ENCODE peak calls at places on chromosome 21, in six cellular contexts. E, I, T, M, J and A are unnamed samples.

GRCh38 chr21:14523234-14523633 is 22.9 kb downstream of the SAMSN1 start:
- DNase-seq in E (no peak), I (no peak), T (no peak), M (no peak), J (no peak), A (no peak)

GRCh38 chr21:42021751-42022430 is 11.7 kb upstream of the ZBTB21 start:
- DNase-seq in E (no peak), I (no peak), T (no peak), M (no peak), J (no peak), A (no peak)

GRCh38 chr21:21406918-21407317 is 408.7 kb downstream of the NCAM2 start:
- DNase-seq in E (no peak), I (no peak), T (no peak), M (no peak), J (no peak), A (no peak)

GRCh38 chr21:32748529-32748928 is 20.7 kb upstream of the SYNJ1 start:
- DNase-seq in E (no peak), I (no peak), T (no peak), M (no peak), J (no peak), A (no peak)

GRCh38 chr21:24896735-24897124 is 710.6 kb downstream of the MRPL39 start:
- DNase-seq in E (no peak), I (no peak), T (no peak), M (no peak), J (no peak), A (no peak)

GRCh38 chr21:34813266-34813886 is 144.6 kb downstream of the CLIC6 start:
- DNase-seq in E (peak; percentile 62), I (peak; percentile 90), T (no peak), M (no peak), J (no peak), A (no peak)

GRCh38 chr21:18970941-18971340 is 567.4 kb upstream of the TMPRSS15 start:
- DNase-seq in E (no peak), I (no peak), T (no peak), M (no peak), J (no peak), A (no peak)

GRCh38 chr21:39630827-39631226 is 18.1 kb downstream of the B3GALT5 start:
- DNase-seq in E (no peak), I (peak; percentile 3), T (no peak), M (no peak), J (no peak), A (no peak)

DNA sequence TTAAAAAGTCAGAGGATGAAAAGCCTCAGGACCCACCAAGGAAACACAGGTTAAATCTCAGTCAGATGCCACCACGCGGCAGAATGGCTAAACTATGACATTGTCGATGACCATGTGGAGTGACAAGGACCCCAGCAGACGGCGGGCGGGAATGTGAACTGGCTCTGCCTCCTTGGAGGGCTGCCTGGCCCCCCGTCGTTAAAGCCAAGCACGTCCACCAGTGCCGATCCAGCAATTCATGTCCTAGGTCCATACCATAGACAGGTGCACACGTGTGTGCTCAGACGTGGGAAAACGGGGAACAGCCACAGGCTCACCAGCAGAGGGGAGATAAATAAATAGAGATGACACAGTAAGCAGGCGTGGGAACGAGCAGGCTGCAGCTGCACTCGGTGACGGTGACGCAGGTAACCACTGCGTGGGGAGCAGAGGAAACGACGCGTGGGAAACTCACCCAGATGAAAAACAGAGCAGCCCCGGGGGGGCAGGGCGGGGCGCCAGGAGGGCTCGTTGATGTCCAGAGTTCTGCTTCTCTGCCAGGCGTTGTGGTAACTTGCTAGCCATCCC is 28.3 kb upstream of the PCBP3 start:
- DNase-seq in E (no peak), I (peak; percentile 31), T (peak; percentile 31), M (no peak), J (no peak), A (no peak)
- TF ChIP-seq CTCF in E (no peak), I (no peak), T (no peak), M (no peak), J (no peak), A (no peak)

GRCh38 chr21:44995257-44995941 is 55.6 kb downstream of the SLX9 start:
- DNase-seq in E (no peak), I (no peak), T (no peak), M (no peak), J (no peak), A (no peak)
- H3K27ac ChIP-seq in E (peak overlapping the region; percentile 29), I (no peak overlapping the region), T (peak overlapping the region; percentile 89), M (no peak overlapping the region), J (no peak overlapping the region), A (no peak overlapping the region)

GRCh38 chr21:38493549-38494253 is 4.6 kb downstream of the ERG start:
- DNase-seq in E (no peak), I (no peak), T (no peak), M (no peak), J (no peak), A (no peak)

GRCh38 chr21:38495242-38495641 is 3.0 kb downstream of the ERG start:
- DNase-seq in E (no peak), I (no peak), T (no peak), M (no peak), J (no peak), A (no peak)

GRCh38 chr21:38496224-38496623 is 2.1 kb downstream of the ERG start:
- DNase-seq in E (no peak), I (no peak), T (no peak), M (no peak), J (no peak), A (no peak)

GRCh38 chr21:38494254-38494648 is 4.0 kb downstream of the ERG start:
- DNase-seq in E (no peak), I (no peak), T (no peak), M (no peak), J (no peak), A (no peak)

DNA sequence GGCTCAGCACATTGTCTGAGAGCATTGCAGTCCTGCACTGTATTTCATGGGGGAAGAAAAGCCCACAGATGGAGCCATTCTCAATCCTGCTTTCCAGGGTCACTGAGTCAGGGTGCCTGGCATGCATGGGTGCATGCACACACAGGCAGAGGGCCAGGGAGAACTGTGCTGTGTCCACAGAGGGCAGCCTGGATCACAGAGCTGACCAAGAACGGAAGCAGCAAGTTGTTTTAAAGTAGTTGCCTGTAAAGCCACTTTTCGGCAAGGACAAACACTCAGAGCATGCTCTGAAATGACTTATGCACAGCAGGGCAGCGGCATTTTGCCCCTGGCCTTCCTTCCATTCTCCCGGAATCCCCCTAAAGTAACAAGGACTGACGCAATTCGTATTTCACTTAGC is 3.6 kb downstream of the ERG start:
- DNase-seq in E (no peak), I (no peak), T (no peak), M (no peak), J (peak; percentile 36), A (no peak)
- TF ChIP-seq POLR2A in E (no peak), I (no peak), T (no peak), M (peak; percentile 19), J (no peak), A (no peak)

DNA sequence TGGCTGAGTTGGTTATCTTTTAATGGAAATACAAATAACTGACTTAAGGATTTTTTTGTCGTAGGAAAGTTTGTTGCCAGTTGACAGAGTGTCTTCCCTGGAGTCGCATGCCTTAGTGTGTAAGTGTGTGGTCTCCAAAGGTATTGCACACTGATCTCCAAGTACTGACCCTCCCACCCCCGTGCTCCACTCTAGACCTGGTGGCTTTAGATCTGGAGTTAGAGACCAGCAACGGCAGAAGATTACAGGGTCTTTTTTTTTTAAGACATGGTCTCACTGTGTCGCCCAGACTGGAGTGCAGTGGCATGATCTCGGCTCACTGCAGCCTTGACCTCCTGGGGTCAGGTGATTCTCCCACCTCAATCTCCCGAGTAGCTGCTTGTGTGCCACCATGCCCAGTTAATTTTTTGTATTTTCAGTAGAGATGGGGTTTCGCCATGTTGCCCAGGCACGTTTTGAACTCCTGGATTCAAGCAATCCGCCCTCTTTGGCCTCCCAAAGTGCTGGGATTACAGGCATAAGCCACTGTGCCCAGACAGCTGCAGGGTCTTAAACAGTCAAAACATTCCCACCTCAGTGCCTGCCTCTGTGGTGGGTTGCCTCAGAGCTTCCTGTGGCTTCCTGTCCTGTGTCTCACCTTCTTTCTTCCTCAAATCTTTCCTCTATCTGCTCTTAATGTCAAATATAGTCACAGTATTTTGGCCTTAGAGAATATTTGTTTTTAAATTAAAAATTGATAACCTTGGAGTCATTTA is 6.9 kb downstream of the TRAPPC10 start:
- DNase-seq in E (no peak), I (no peak), T (no peak), M (no peak), J (no peak), A (no peak)
- TF ChIP-seq CTCF in E (no peak), I (no peak), T (no peak), M (no peak), J (no peak), A (no peak)